ENCODE peak calls at places on chromosomes 16 and 17, in five cellular contexts. S, K, C, E and W are unnamed samples.

GRCh38 chr16:22063888-22064467 is 28.4 kb upstream of the VWA3A start:
- DNase-seq in S (no peak), K (no peak), E (no peak), C (no peak), W (no peak)

GRCh38 chr17:49995055-49995738 is at the start of gene DLX3:
- DNase-seq in E (peak), C (no peak), S (no peak), K (peak), W (peak)

GRCh38 chr17:41620583-41621434 is 3.6 kb downstream of the KRT17 start:
- DNase-seq in S (no peak), C (peak), K (no peak), E (no peak), W (no peak)

GRCh38 chr17:52159810-52160578 is 1.5 kb upstream of the CA10 start:
- DNase-seq in S (no peak), E (no peak), C (no peak), K (no peak), W (no peak)

GRCh38 chr17:55584055-55584685 is 72.9 kb upstream of the SMIM36 start:
- DNase-seq in E (no peak), K (no peak), S (no peak), C (no peak), W (no peak)

GRCh38 chr17:15885770-15886169 is 59.2 kb upstream of the ADORA2B start:
- DNase-seq in K (no peak), S (no peak), E (no peak), C (no peak), W (peak)

GRCh38 chr17:40179923-40180659 is 2.8 kb downstream of the RAPGEFL1 start:
- DNase-seq in K (no peak), C (no peak), E (no peak), S (no peak), W (no peak)

GRCh38 chr17:82031303-82031884 is at the start of gene RAC3:
- DNase-seq in S (peak), E (no peak), C (no peak), K (no peak), W (no peak)

GRCh38 chr17:13266596-13266995 is 248.8 kb upstream of the ELAC2 start:
- DNase-seq in E (no peak), K (no peak), C (peak), S (no peak), W (no peak)

GRCh38 chr17:33154869-33155455 is 138.1 kb downstream of the ASIC2 start:
- DNase-seq in E (no peak), S (no peak), C (no peak), K (no peak), W (no peak)

GRCh38 chr16:72427786-72428480 is 256.0 kb upstream of the PMFBP1 start:
- DNase-seq in E (no peak), S (no peak), K (no peak), C (no peak), W (no peak)

GRCh38 chr17:50198026-50198669 is 3.3 kb downstream of the COL1A1 start:
- DNase-seq in K (peak), S (peak), E (peak), C (no peak), W (peak)

GRCh38 chr17:48492401-48493298 is 38.2 kb downstream of the HOXB1 start:
- DNase-seq in K (peak), S (no peak), E (peak), C (no peak), W (peak)

GRCh38 chr16:4859190-4859899 is 12.1 kb downstream of the UBN1 start:
- DNase-seq in C (no peak), S (no peak), K (no peak), E (no peak), W (no peak)

GRCh38 chr16:14202697-14203096 is 131.6 kb downstream of the MRTFB start:
- DNase-seq in C (no peak), E (no peak), S (no peak), K (no peak), W (no peak)

GRCh38 chr17:7982666-7983065 is 19.7 kb upstream of the GUCY2D start:
- DNase-seq in E (no peak), K (no peak), S (no peak), C (no peak), W (no peak)

GRCh38 chr17:83125515-83126274 is 46.3 kb downstream of the METRNL start:
- DNase-seq in S (no peak), C (no peak), E (peak), K (no peak), W (peak)

GRCh38 chr17:2849327-2849670 is 53.1 kb downstream of the RAP1GAP2 start:
- DNase-seq in K (no peak), S (no peak), C (no peak), E (no peak), W (no peak)

GRCh38 chr17:79039171-79039570 is 15.2 kb downstream of the C1QTNF1 start:
- DNase-seq in S (no peak), C (no peak), E (no peak), K (no peak), W (no peak)

GRCh38 chr16:65414284-65414984 is 292.6 kb upstream of the CDH11 start:
- DNase-seq in K (no peak), S (no peak), E (no peak), C (peak), W (peak)
- TF ChIP-seq CTCF in K (no peak), S (no peak), E (no peak), C (no peak), W (no peak)

GRCh38 chr17:27805520-27806146 is 5.3 kb upstream of the NOS2 start:
- DNase-seq in C (peak), S (peak), E (peak), K (peak), W (peak)
- TF ChIP-seq CTCF in C (peak), S (peak), E (peak), K (peak), W (peak)

GRCh38 chr16:67668495-67669157 is 2.0 kb downstream of the C16orf86 start:
- DNase-seq in K (peak), S (no peak), C (no peak), E (no peak), W (peak)
- TF ChIP-seq CTCF in K (no peak), S (peak), C (peak), E (no peak), W (peak)

DNA sequence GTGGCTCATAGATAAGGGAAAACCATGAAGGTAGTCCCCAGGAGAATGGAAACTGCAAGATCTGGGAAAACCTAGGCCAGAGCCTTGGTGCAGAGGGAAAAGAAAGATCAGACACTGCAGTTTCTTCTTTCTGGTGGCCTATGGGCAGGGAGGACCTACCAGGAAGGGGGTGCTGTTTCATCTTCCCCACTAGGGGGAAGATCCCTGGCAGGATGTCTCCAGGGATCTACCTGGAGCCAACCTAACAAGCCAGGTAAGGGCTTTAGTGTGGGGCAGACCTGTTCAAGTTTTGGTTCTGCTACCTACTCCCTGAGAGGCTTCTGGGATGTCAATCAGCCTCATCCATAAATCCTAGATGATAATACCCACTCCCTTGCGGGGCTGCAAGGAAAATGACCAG is 21.4 kb downstream of the TOM1L2 start:
- DNase-seq in C (no peak), E (no peak), K (no peak), S (no peak), W (no peak)
- TF ChIP-seq CTCF in C (peak), E (no peak), K (no peak), S (peak), W (no peak)

DNA sequence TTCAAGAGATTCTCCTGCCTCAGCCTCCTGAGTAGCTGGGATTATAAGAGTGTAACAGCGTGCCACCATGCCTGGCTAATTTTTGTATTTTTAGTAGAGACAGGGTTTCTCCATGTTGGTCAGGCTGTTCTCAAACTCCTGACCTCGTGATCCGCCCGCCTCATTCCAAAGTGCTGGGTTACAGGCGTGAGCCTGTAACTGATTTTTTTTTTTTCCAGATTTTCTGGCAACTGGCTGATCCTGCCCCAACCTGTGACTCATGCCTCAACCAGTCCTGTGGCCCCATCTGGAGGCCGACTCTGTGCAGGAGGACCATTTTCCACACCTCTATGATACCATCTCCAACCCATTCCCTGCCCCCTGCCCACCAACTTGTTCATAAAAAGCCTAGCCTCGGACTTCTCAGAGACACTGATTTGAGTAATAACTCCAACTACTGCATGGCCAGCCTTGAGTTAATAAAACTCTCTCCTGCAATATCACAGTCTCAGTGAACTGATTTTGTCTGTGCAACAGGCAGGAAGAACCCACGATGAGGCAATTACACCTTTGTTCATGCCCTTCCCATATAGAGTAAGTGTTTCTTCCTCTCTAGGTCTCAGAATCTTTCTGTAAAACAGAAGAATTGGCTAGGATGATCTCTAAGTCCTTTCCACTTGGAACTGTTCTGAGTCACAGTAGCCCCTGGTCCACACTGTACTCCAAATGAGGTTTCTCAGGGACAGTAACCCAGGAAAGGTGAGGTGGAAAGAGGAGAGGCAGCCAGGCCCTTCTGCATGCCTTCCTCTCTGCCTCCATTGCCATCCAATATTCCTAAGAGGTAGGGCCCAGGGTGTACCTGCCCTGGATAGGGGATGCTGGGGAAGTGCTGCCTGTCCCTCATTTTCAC is 8.8 kb upstream of the CNOT1 start:
- DNase-seq in S (no peak), C (peak), K (peak), E (peak), W (no peak)
- TF ChIP-seq CTCF in S (no peak), C (peak), K (peak), E (no peak), W (no peak)